ENCODE peak calls at places on chromosome 1, in seven cellular contexts. F is H1, Q is HCT116, E is HepG2, R is K562, Z is SK-N-SH, B is GM12878. V is an unnamed sample.

GRCh38 chr1:82978461-82979324 is 1020.2 kb downstream of the TTLL7 start:
- DNase-seq in F (peak; percentile 49), Q (no peak), E (no peak), R (no peak), Z (no peak), B (no peak), V (peak; percentile 88)

GRCh38 chr1:111234866-111235265 is 7.4 kb downstream of the CHI3L2 start:
- DNase-seq in F (no peak), Q (no peak), E (no peak), R (no peak), Z (no peak), B (no peak), V (no peak)

GRCh38 chr1:164624393-164624792 is 65.4 kb downstream of the PBX1 start:
- DNase-seq in F (no peak), Q (no peak), E (no peak), R (no peak), Z (no peak), B (no peak), V (no peak)

GRCh38 chr1:66705100-66705499 is 47.2 kb upstream of the DYNLT5 start:
- DNase-seq in F (no peak), Q (no peak), E (peak; percentile 39), R (no peak), Z (no peak), B (no peak), V (no peak)

GRCh38 chr1:86537928-86538695 is 8.8 kb upstream of the CLCA4 start:
- DNase-seq in F (no peak), Q (no peak), E (no peak), R (no peak), Z (no peak), B (no peak), V (no peak)

GRCh38 chr1:107964397-107965111 is 426 bp downstream of the VAV3 start:
- DNase-seq in F (no peak), Q (no peak), E (no peak), R (no peak), Z (peak; percentile 7), B (no peak), V (peak; percentile 11)

GRCh38 chr1:196148367-196148970 is 459.8 kb downstream of the KCNT2 start:
- DNase-seq in F (no peak), Q (peak; percentile 22), E (peak; percentile 6), R (peak; percentile 37), Z (peak; percentile 12), B (no peak), V (peak; percentile 8)

GRCh38 chr1:62621907-62622306 is 24.6 kb downstream of the ANGPTL3 start:
- DNase-seq in F (no peak), Q (peak; percentile 8), E (peak; percentile 98), R (peak; percentile 75), Z (no peak), B (peak; percentile 60), V (no peak)

GRCh38 chr1:224541072-224541790 is 74.9 kb upstream of the CNIH3 start:
- DNase-seq in F (no peak), Q (no peak), E (no peak), R (no peak), Z (peak; percentile 31), B (no peak), V (no peak)

GRCh38 chr1:211490821-211491415 is 1.0 kb downstream of the RD3 start:
- DNase-seq in F (no peak), Q (no peak), E (no peak), R (peak; percentile 82), Z (no peak), B (no peak), V (no peak)

GRCh38 chr1:151945725-151946365 is 36.5 kb upstream of the THEM4 start:
- DNase-seq in F (peak; percentile 57), Q (peak; percentile 93), E (peak; percentile 20), R (peak; percentile 89), Z (peak; percentile 40), B (no peak), V (peak; percentile 89)

GRCh38 chr1:22831729-22832413 is 121.2 kb downstream of the EPHB2 start:
- DNase-seq in F (no peak), Q (peak; percentile 94), E (peak; percentile 5), R (no peak), Z (no peak), B (no peak), V (no peak)

GRCh38 chr1:8465692-8466091 is 147.8 kb downstream of the SLC45A1 start:
- DNase-seq in F (no peak), Q (no peak), E (no peak), R (no peak), Z (no peak), B (no peak), V (no peak)

GRCh38 chr1:246367046-246367445 is 140.0 kb downstream of the SMYD3 start:
- DNase-seq in F (no peak), Q (no peak), E (no peak), R (no peak), Z (no peak), B (no peak), V (no peak)

DNA sequence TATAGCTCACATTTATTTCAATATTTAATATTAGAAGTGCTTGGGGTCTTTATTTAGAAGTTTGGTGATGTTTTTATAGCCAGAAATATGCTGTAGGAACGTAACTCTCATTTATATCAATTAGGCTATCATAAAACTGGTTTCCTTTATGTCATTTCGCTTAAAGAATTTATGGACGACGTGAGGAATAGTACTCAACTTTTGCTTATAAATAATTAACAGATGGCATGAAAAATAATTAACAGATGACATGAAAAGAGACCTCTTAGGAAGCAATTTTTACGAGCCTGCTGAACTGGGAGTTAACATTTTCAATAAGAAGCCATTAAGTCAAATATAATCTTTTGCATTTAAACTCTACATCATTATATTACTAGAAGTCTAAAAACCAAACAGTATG is 123.5 kb downstream of the OLFML2B start:
- DNase-seq in F (no peak), Q (no peak), E (no peak), R (no peak), Z (no peak), B (no peak), V (no peak)
- TF ChIP-seq YY1 in F (no peak), Q (no peak), E (no peak), R (no peak), Z (no peak), B (no peak), V (no peak)

DNA sequence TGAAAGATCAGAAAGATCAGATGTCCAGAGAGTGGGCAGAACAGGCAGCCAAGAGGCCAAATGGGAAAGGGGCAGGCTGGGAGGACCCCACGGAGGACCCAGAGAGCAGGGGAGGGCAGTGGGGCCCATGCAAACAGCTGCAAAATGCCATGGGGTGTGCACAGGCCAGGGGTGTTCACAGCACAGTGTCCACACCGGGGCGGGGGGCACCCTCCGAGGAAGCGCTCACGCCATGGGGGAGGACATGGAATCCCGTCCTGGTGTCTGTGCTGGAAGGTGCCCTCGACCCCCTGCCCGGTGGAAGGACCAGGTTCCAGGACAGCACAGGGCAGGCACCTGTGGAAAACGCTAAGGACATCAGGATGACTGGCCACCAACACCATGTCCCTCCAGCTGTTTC is 1.5 kb downstream of the INTS11 start:
- DNase-seq in F (no peak), Q (no peak), E (no peak), R (no peak), Z (no peak), B (no peak), V (no peak)
- H3K4me3 ChIP-seq in F (no peak overlapping the region), Q (peak overlapping the region; percentile 79), E (peak overlapping the region; percentile 54), R (peak overlapping the region; percentile 17), Z (no peak overlapping the region), B (peak overlapping the region; percentile 41), V (no peak overlapping the region)

GRCh38 chr1:206634365-206635079 is 814 bp upstream of the DYRK3 start:
- DNase-seq in F (no peak), Q (peak; percentile 74), E (peak; percentile 81), R (peak; percentile 97), Z (peak; percentile 66), B (no peak), V (peak; percentile 87)

GRCh38 chr1:206635080-206635982 is at the start of gene DYRK3:
- DNase-seq in F (peak; percentile 63), Q (peak; percentile 72), E (peak; percentile 76), R (peak; percentile 99), Z (peak; percentile 97), B (peak; percentile 71), V (peak; percentile 95)

GRCh38 chr1:206637605-206638004 is 2.3 kb downstream of the DYRK3 start:
- DNase-seq in F (no peak), Q (no peak), E (no peak), R (no peak), Z (no peak), B (no peak), V (no peak)

GRCh38 chr1:206633708-206634121 is 1.6 kb upstream of the DYRK3 start:
- DNase-seq in F (no peak), Q (no peak), E (no peak), R (no peak), Z (no peak), B (no peak), V (no peak)

GRCh38 chr1:206635983-206636354 is 633 bp downstream of the DYRK3 start:
- DNase-seq in F (no peak), Q (no peak), E (no peak), R (peak; percentile 55), Z (no peak), B (no peak), V (no peak)
- TF ChIP-seq YY1 in F (no peak), Q (no peak), E (no peak), R (no peak), Z (no peak), B (no peak), V (no peak)

DNA sequence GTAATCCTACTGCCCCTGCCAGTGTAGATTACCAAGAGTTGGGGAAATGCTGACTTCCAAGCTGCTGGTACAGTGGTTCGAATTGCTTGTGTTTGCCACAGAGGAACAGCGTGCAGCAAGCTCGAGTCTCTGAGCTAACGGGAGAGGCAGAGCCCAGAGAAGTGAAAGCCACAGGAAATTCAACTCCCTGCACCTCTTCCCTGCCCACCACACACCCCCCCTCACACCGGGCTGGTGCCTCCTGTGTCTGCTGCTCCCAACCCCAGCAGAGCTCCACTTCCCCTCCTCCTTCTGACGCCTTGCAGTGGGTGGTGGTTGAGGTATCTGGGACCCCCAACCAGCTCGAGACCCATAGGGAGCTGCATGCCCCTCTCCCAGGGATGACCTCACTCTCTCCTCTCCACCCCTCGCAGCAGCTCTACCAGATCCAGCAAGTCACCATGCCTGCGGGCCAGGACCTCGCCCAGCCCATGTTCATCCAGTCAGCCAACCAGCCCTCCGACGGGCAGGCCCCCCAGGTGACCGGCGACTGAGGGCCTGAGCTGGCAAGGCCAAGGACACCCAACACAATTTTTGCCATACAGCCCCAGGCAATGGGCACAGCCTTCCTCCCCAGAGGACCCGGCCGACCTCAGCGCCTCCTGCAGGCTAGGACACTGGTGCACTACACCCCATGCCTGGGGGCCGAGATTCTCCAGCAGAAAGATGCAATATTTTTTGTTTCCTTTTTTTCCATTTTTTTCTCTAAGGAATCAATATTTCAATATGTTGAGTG is 13.1 kb upstream of the KCNQ4 start:
- DNase-seq in F (no peak), Q (no peak), E (no peak), R (no peak), Z (no peak), B (no peak), V (no peak)
- H3K4me3 ChIP-seq in F (no peak overlapping the region), Q (no peak overlapping the region), E (no peak overlapping the region), R (no peak overlapping the region), Z (no peak overlapping the region), B (no peak overlapping the region), V (no peak overlapping the region)